ENCODE peak calls at places on chromosomes 11 and 22, in nine cellular contexts. One of them, this sample, is unnamed.

GRCh38 chr11:112122206-112122605 is 35.5 kb downstream of the SDHD start:
- DNase-seq in A673: no peak
- DNase-seq in activated T-helper 1 cell treated with Interleukin-2 at 50 U/mL for 16 hours: no peak
- DNase-seq in fibroblast of the aortic adventitia: no peak
- DNase-seq in amygdala: no peak
- DNase-seq in substantia nigra: no peak
- DNase-seq in uterus: no peak
- DNase-seq in stimulated activated CD4-positive, alpha-beta T cell treated with anti-CD3 and anti-CD28 coated beads, Interleukin-12 subunit alpha, Interleukin-12 subunit beta, amount 100 ng/mL, for 48 hours: no peak
- DNase-seq in astrocyte of the cerebellum: no peak
- DNase-seq in this sample: no peak

GRCh38 chr11:75449271-75449670 is 16.3 kb upstream of the KLHL35 start:
- DNase-seq in A673: no peak
- DNase-seq in activated T-helper 1 cell treated with Interleukin-2 at 50 U/mL for 16 hours: no peak
- DNase-seq in fibroblast of the aortic adventitia: no peak
- DNase-seq in amygdala: no peak
- DNase-seq in substantia nigra: no peak
- DNase-seq in uterus: no peak
- DNase-seq in stimulated activated CD4-positive, alpha-beta T cell treated with anti-CD3 and anti-CD28 coated beads, Interleukin-12 subunit alpha, Interleukin-12 subunit beta, amount 100 ng/mL, for 48 hours: no peak
- DNase-seq in astrocyte of the cerebellum: no peak
- DNase-seq in this sample: no peak

GRCh38 chr11:133902506-133902905 is 54.3 kb downstream of the IGSF9B start:
- DNase-seq in A673: no peak
- DNase-seq in activated T-helper 1 cell treated with Interleukin-2 at 50 U/mL for 16 hours: no peak
- DNase-seq in fibroblast of the aortic adventitia: no peak
- DNase-seq in amygdala: no peak
- DNase-seq in substantia nigra: no peak
- DNase-seq in uterus: no peak
- DNase-seq in stimulated activated CD4-positive, alpha-beta T cell treated with anti-CD3 and anti-CD28 coated beads, Interleukin-12 subunit alpha, Interleukin-12 subunit beta, amount 100 ng/mL, for 48 hours: no peak
- DNase-seq in astrocyte of the cerebellum: no peak
- DNase-seq in this sample: no peak

GRCh38 chr11:33515347-33515746 is 185.3 kb downstream of the C11orf91 start:
- DNase-seq in A673: no peak
- DNase-seq in activated T-helper 1 cell treated with Interleukin-2 at 50 U/mL for 16 hours: no peak
- DNase-seq in fibroblast of the aortic adventitia: peak
- DNase-seq in amygdala: no peak
- DNase-seq in substantia nigra: no peak
- DNase-seq in uterus: peak
- DNase-seq in stimulated activated CD4-positive, alpha-beta T cell treated with anti-CD3 and anti-CD28 coated beads, Interleukin-12 subunit alpha, Interleukin-12 subunit beta, amount 100 ng/mL, for 48 hours: no peak
- DNase-seq in astrocyte of the cerebellum: no peak
- DNase-seq in this sample: no peak

GRCh38 chr11:11588890-11589289 is 32.9 kb downstream of the GALNT18 start:
- DNase-seq in A673: no peak
- DNase-seq in activated T-helper 1 cell treated with Interleukin-2 at 50 U/mL for 16 hours: no peak
- DNase-seq in fibroblast of the aortic adventitia: peak
- DNase-seq in amygdala: no peak
- DNase-seq in substantia nigra: no peak
- DNase-seq in uterus: no peak
- DNase-seq in stimulated activated CD4-positive, alpha-beta T cell treated with anti-CD3 and anti-CD28 coated beads, Interleukin-12 subunit alpha, Interleukin-12 subunit beta, amount 100 ng/mL, for 48 hours: no peak
- DNase-seq in astrocyte of the cerebellum: no peak
- DNase-seq in this sample: no peak

GRCh38 chr22:20118572-20119020 is 1.6 kb upstream of the TRMT2A start:
- DNase-seq in A673: peak
- DNase-seq in activated T-helper 1 cell treated with Interleukin-2 at 50 U/mL for 16 hours: no peak
- DNase-seq in fibroblast of the aortic adventitia: no peak
- DNase-seq in amygdala: no peak
- DNase-seq in substantia nigra: no peak
- DNase-seq in uterus: no peak
- DNase-seq in stimulated activated CD4-positive, alpha-beta T cell treated with anti-CD3 and anti-CD28 coated beads, Interleukin-12 subunit alpha, Interleukin-12 subunit beta, amount 100 ng/mL, for 48 hours: no peak
- DNase-seq in astrocyte of the cerebellum: no peak
- DNase-seq in this sample: no peak

GRCh38 chr11:103013426-103013825 is 57.9 kb upstream of the MMP13 start:
- DNase-seq in A673: no peak
- DNase-seq in activated T-helper 1 cell treated with Interleukin-2 at 50 U/mL for 16 hours: no peak
- DNase-seq in fibroblast of the aortic adventitia: no peak
- DNase-seq in amygdala: no peak
- DNase-seq in substantia nigra: no peak
- DNase-seq in uterus: no peak
- DNase-seq in stimulated activated CD4-positive, alpha-beta T cell treated with anti-CD3 and anti-CD28 coated beads, Interleukin-12 subunit alpha, Interleukin-12 subunit beta, amount 100 ng/mL, for 48 hours: no peak
- DNase-seq in astrocyte of the cerebellum: no peak
- DNase-seq in this sample: no peak

GRCh38 chr11:112644410-112645131 is 316.6 kb upstream of the NCAM1 start:
- DNase-seq in A673: no peak
- DNase-seq in activated T-helper 1 cell treated with Interleukin-2 at 50 U/mL for 16 hours: no peak
- DNase-seq in fibroblast of the aortic adventitia: no peak
- DNase-seq in amygdala: no peak
- DNase-seq in substantia nigra: no peak
- DNase-seq in uterus: no peak
- DNase-seq in stimulated activated CD4-positive, alpha-beta T cell treated with anti-CD3 and anti-CD28 coated beads, Interleukin-12 subunit alpha, Interleukin-12 subunit beta, amount 100 ng/mL, for 48 hours: no peak
- DNase-seq in astrocyte of the cerebellum: no peak
- DNase-seq in this sample: no peak

GRCh38 chr11:93838967-93839366 is 11.5 kb downstream of the VSTM5 start:
- DNase-seq in A673: no peak
- DNase-seq in activated T-helper 1 cell treated with Interleukin-2 at 50 U/mL for 16 hours: no peak
- DNase-seq in fibroblast of the aortic adventitia: no peak
- DNase-seq in amygdala: no peak
- DNase-seq in substantia nigra: no peak
- DNase-seq in uterus: no peak
- DNase-seq in stimulated activated CD4-positive, alpha-beta T cell treated with anti-CD3 and anti-CD28 coated beads, Interleukin-12 subunit alpha, Interleukin-12 subunit beta, amount 100 ng/mL, for 48 hours: no peak
- DNase-seq in astrocyte of the cerebellum: no peak
- DNase-seq in this sample: no peak

GRCh38 chr11:65355013-65355775 is 643 bp downstream of the TIGD3 start:
- DNase-seq in A673: no peak
- DNase-seq in activated T-helper 1 cell treated with Interleukin-2 at 50 U/mL for 16 hours: peak
- DNase-seq in fibroblast of the aortic adventitia: no peak
- DNase-seq in amygdala: no peak
- DNase-seq in substantia nigra: no peak
- DNase-seq in uterus: peak
- DNase-seq in stimulated activated CD4-positive, alpha-beta T cell treated with anti-CD3 and anti-CD28 coated beads, Interleukin-12 subunit alpha, Interleukin-12 subunit beta, amount 100 ng/mL, for 48 hours: peak
- DNase-seq in astrocyte of the cerebellum: no peak
- DNase-seq in this sample: peak

GRCh38 chr11:114034956-114035355 is 24.6 kb upstream of the ZBTB16 start:
- DNase-seq in A673: no peak
- DNase-seq in activated T-helper 1 cell treated with Interleukin-2 at 50 U/mL for 16 hours: no peak
- DNase-seq in fibroblast of the aortic adventitia: no peak
- DNase-seq in amygdala: no peak
- DNase-seq in substantia nigra: no peak
- DNase-seq in uterus: no peak
- DNase-seq in stimulated activated CD4-positive, alpha-beta T cell treated with anti-CD3 and anti-CD28 coated beads, Interleukin-12 subunit alpha, Interleukin-12 subunit beta, amount 100 ng/mL, for 48 hours: no peak
- DNase-seq in astrocyte of the cerebellum: no peak
- DNase-seq in this sample: no peak

GRCh38 chr22:42437488-42438292 is 5.5 kb upstream of the NFAM1 start:
- DNase-seq in A673: peak
- DNase-seq in activated T-helper 1 cell treated with Interleukin-2 at 50 U/mL for 16 hours: peak
- DNase-seq in fibroblast of the aortic adventitia: peak
- DNase-seq in amygdala: peak
- DNase-seq in substantia nigra: peak
- DNase-seq in uterus: peak
- DNase-seq in stimulated activated CD4-positive, alpha-beta T cell treated with anti-CD3 and anti-CD28 coated beads, Interleukin-12 subunit alpha, Interleukin-12 subunit beta, amount 100 ng/mL, for 48 hours: peak
- DNase-seq in astrocyte of the cerebellum: no peak
- DNase-seq in this sample: peak

GRCh38 chr11:36309779-36310178 is 13.7 kb downstream of the PRR5L start:
- DNase-seq in A673: no peak
- DNase-seq in activated T-helper 1 cell treated with Interleukin-2 at 50 U/mL for 16 hours: no peak
- DNase-seq in fibroblast of the aortic adventitia: no peak
- DNase-seq in amygdala: no peak
- DNase-seq in substantia nigra: no peak
- DNase-seq in uterus: no peak
- DNase-seq in stimulated activated CD4-positive, alpha-beta T cell treated with anti-CD3 and anti-CD28 coated beads, Interleukin-12 subunit alpha, Interleukin-12 subunit beta, amount 100 ng/mL, for 48 hours: no peak
- DNase-seq in astrocyte of the cerebellum: no peak
- DNase-seq in this sample: no peak

GRCh38 chr11:64028398-64029115 is 7.2 kb upstream of the FLRT1 start:
- DNase-seq in A673: peak
- DNase-seq in activated T-helper 1 cell treated with Interleukin-2 at 50 U/mL for 16 hours: no peak
- DNase-seq in fibroblast of the aortic adventitia: no peak
- DNase-seq in amygdala: no peak
- DNase-seq in substantia nigra: no peak
- DNase-seq in uterus: no peak
- DNase-seq in stimulated activated CD4-positive, alpha-beta T cell treated with anti-CD3 and anti-CD28 coated beads, Interleukin-12 subunit alpha, Interleukin-12 subunit beta, amount 100 ng/mL, for 48 hours: no peak
- DNase-seq in astrocyte of the cerebellum: no peak
- DNase-seq in this sample: no peak

GRCh38 chr22:47586038-47586437 is 823.6 kb downstream of the TBC1D22A start:
- DNase-seq in A673: no peak
- DNase-seq in activated T-helper 1 cell treated with Interleukin-2 at 50 U/mL for 16 hours: no peak
- DNase-seq in fibroblast of the aortic adventitia: no peak
- DNase-seq in amygdala: no peak
- DNase-seq in substantia nigra: no peak
- DNase-seq in uterus: no peak
- DNase-seq in stimulated activated CD4-positive, alpha-beta T cell treated with anti-CD3 and anti-CD28 coated beads, Interleukin-12 subunit alpha, Interleukin-12 subunit beta, amount 100 ng/mL, for 48 hours: no peak
- DNase-seq in astrocyte of the cerebellum: no peak
- DNase-seq in this sample: no peak

GRCh38 chr22:44535362-44536095 is 37.5 kb upstream of the RTL6 start:
- DNase-seq in A673: no peak
- DNase-seq in activated T-helper 1 cell treated with Interleukin-2 at 50 U/mL for 16 hours: no peak
- DNase-seq in fibroblast of the aortic adventitia: no peak
- DNase-seq in amygdala: no peak
- DNase-seq in substantia nigra: no peak
- DNase-seq in uterus: no peak
- DNase-seq in stimulated activated CD4-positive, alpha-beta T cell treated with anti-CD3 and anti-CD28 coated beads, Interleukin-12 subunit alpha, Interleukin-12 subunit beta, amount 100 ng/mL, for 48 hours: no peak
- DNase-seq in astrocyte of the cerebellum: no peak
- DNase-seq in this sample: no peak

GRCh38 chr11:62353841-62354240 is 16.6 kb downstream of the ASRGL1 start:
- DNase-seq in A673: no peak
- DNase-seq in activated T-helper 1 cell treated with Interleukin-2 at 50 U/mL for 16 hours: no peak
- DNase-seq in fibroblast of the aortic adventitia: no peak
- DNase-seq in amygdala: no peak
- DNase-seq in substantia nigra: no peak
- DNase-seq in uterus: no peak
- DNase-seq in stimulated activated CD4-positive, alpha-beta T cell treated with anti-CD3 and anti-CD28 coated beads, Interleukin-12 subunit alpha, Interleukin-12 subunit beta, amount 100 ng/mL, for 48 hours: no peak
- DNase-seq in astrocyte of the cerebellum: no peak
- DNase-seq in this sample: no peak

GRCh38 chr11:129102225-129102624 is 89.9 kb downstream of the ARHGAP32 start:
- DNase-seq in A673: no peak
- DNase-seq in activated T-helper 1 cell treated with Interleukin-2 at 50 U/mL for 16 hours: no peak
- DNase-seq in fibroblast of the aortic adventitia: no peak
- DNase-seq in amygdala: no peak
- DNase-seq in substantia nigra: no peak
- DNase-seq in uterus: no peak
- DNase-seq in stimulated activated CD4-positive, alpha-beta T cell treated with anti-CD3 and anti-CD28 coated beads, Interleukin-12 subunit alpha, Interleukin-12 subunit beta, amount 100 ng/mL, for 48 hours: no peak
- DNase-seq in astrocyte of the cerebellum: no peak
- DNase-seq in this sample: no peak

GRCh38 chr11:87628161-87628560 is 547.1 kb downstream of the RAB38 start:
- DNase-seq in A673: peak
- DNase-seq in activated T-helper 1 cell treated with Interleukin-2 at 50 U/mL for 16 hours: no peak
- DNase-seq in fibroblast of the aortic adventitia: no peak
- DNase-seq in amygdala: no peak
- DNase-seq in substantia nigra: no peak
- DNase-seq in uterus: no peak
- DNase-seq in stimulated activated CD4-positive, alpha-beta T cell treated with anti-CD3 and anti-CD28 coated beads, Interleukin-12 subunit alpha, Interleukin-12 subunit beta, amount 100 ng/mL, for 48 hours: no peak
- DNase-seq in astrocyte of the cerebellum: no peak
- DNase-seq in this sample: no peak

GRCh38 chr22:24427500-24428164 is at the start of gene ADORA2A:
- DNase-seq in A673: no peak
- DNase-seq in activated T-helper 1 cell treated with Interleukin-2 at 50 U/mL for 16 hours: peak
- DNase-seq in fibroblast of the aortic adventitia: no peak
- DNase-seq in amygdala: no peak
- DNase-seq in substantia nigra: no peak
- DNase-seq in uterus: no peak
- DNase-seq in stimulated activated CD4-positive, alpha-beta T cell treated with anti-CD3 and anti-CD28 coated beads, Interleukin-12 subunit alpha, Interleukin-12 subunit beta, amount 100 ng/mL, for 48 hours: peak
- DNase-seq in astrocyte of the cerebellum: no peak
- DNase-seq in this sample: peak

GRCh38 chr11:95101935-95102334 is 12.3 kb downstream of the ENDOD1 start:
- DNase-seq in A673: no peak
- DNase-seq in activated T-helper 1 cell treated with Interleukin-2 at 50 U/mL for 16 hours: no peak
- DNase-seq in fibroblast of the aortic adventitia: no peak
- DNase-seq in amygdala: no peak
- DNase-seq in substantia nigra: no peak
- DNase-seq in uterus: no peak
- DNase-seq in stimulated activated CD4-positive, alpha-beta T cell treated with anti-CD3 and anti-CD28 coated beads, Interleukin-12 subunit alpha, Interleukin-12 subunit beta, amount 100 ng/mL, for 48 hours: no peak
- DNase-seq in astrocyte of the cerebellum: no peak
- DNase-seq in this sample: no peak

GRCh38 chr22:40665312-40665711 is 14.0 kb upstream of the MCHR1 start:
- DNase-seq in A673: no peak
- DNase-seq in activated T-helper 1 cell treated with Interleukin-2 at 50 U/mL for 16 hours: no peak
- DNase-seq in fibroblast of the aortic adventitia: peak
- DNase-seq in amygdala: peak
- DNase-seq in substantia nigra: no peak
- DNase-seq in uterus: peak
- DNase-seq in stimulated activated CD4-positive, alpha-beta T cell treated with anti-CD3 and anti-CD28 coated beads, Interleukin-12 subunit alpha, Interleukin-12 subunit beta, amount 100 ng/mL, for 48 hours: no peak
- DNase-seq in astrocyte of the cerebellum: no peak
- DNase-seq in this sample: no peak

GRCh38 chr11:86818466-86819282 is 18.3 kb downstream of the PRSS23 start:
- DNase-seq in A673: peak
- DNase-seq in activated T-helper 1 cell treated with Interleukin-2 at 50 U/mL for 16 hours: no peak
- DNase-seq in fibroblast of the aortic adventitia: peak
- DNase-seq in amygdala: no peak
- DNase-seq in substantia nigra: no peak
- DNase-seq in uterus: no peak
- DNase-seq in stimulated activated CD4-positive, alpha-beta T cell treated with anti-CD3 and anti-CD28 coated beads, Interleukin-12 subunit alpha, Interleukin-12 subunit beta, amount 100 ng/mL, for 48 hours: no peak
- DNase-seq in astrocyte of the cerebellum: peak
- DNase-seq in this sample: peak

GRCh38 chr22:31290494-31291402 is 1.5 kb downstream of the PIK3IP1 start:
- DNase-seq in A673: peak
- DNase-seq in activated T-helper 1 cell treated with Interleukin-2 at 50 U/mL for 16 hours: peak
- DNase-seq in fibroblast of the aortic adventitia: peak
- DNase-seq in amygdala: peak
- DNase-seq in substantia nigra: peak
- DNase-seq in uterus: peak
- DNase-seq in stimulated activated CD4-positive, alpha-beta T cell treated with anti-CD3 and anti-CD28 coated beads, Interleukin-12 subunit alpha, Interleukin-12 subunit beta, amount 100 ng/mL, for 48 hours: peak
- DNase-seq in astrocyte of the cerebellum: peak
- DNase-seq in this sample: peak

GRCh38 chr22:40499187-40499753 is 128.9 kb downstream of the SGSM3 start:
- DNase-seq in A673: peak
- DNase-seq in activated T-helper 1 cell treated with Interleukin-2 at 50 U/mL for 16 hours: no peak
- DNase-seq in fibroblast of the aortic adventitia: peak
- DNase-seq in amygdala: no peak
- DNase-seq in substantia nigra: no peak
- DNase-seq in uterus: peak
- DNase-seq in stimulated activated CD4-positive, alpha-beta T cell treated with anti-CD3 and anti-CD28 coated beads, Interleukin-12 subunit alpha, Interleukin-12 subunit beta, amount 100 ng/mL, for 48 hours: no peak
- DNase-seq in astrocyte of the cerebellum: peak
- DNase-seq in this sample: no peak

GRCh38 chr22:28316014-28316413 is 363.6 kb downstream of the TTC28 start:
- DNase-seq in A673: no peak
- DNase-seq in activated T-helper 1 cell treated with Interleukin-2 at 50 U/mL for 16 hours: no peak
- DNase-seq in fibroblast of the aortic adventitia: no peak
- DNase-seq in amygdala: no peak
- DNase-seq in substantia nigra: no peak
- DNase-seq in uterus: no peak
- DNase-seq in stimulated activated CD4-positive, alpha-beta T cell treated with anti-CD3 and anti-CD28 coated beads, Interleukin-12 subunit alpha, Interleukin-12 subunit beta, amount 100 ng/mL, for 48 hours: no peak
- DNase-seq in astrocyte of the cerebellum: no peak
- DNase-seq in this sample: no peak

GRCh38 chr11:62923634-62924411 is 2.7 kb upstream of the CHRM1 start:
- DNase-seq in A673: peak
- DNase-seq in activated T-helper 1 cell treated with Interleukin-2 at 50 U/mL for 16 hours: no peak
- DNase-seq in fibroblast of the aortic adventitia: no peak
- DNase-seq in amygdala: no peak
- DNase-seq in substantia nigra: no peak
- DNase-seq in uterus: no peak
- DNase-seq in stimulated activated CD4-positive, alpha-beta T cell treated with anti-CD3 and anti-CD28 coated beads, Interleukin-12 subunit alpha, Interleukin-12 subunit beta, amount 100 ng/mL, for 48 hours: no peak
- DNase-seq in astrocyte of the cerebellum: no peak
- DNase-seq in this sample: no peak

GRCh38 chr11:58965246-58965985 is 26.1 kb downstream of the GLYATL1 start:
- DNase-seq in A673: no peak
- DNase-seq in activated T-helper 1 cell treated with Interleukin-2 at 50 U/mL for 16 hours: no peak
- DNase-seq in fibroblast of the aortic adventitia: peak
- DNase-seq in amygdala: no peak
- DNase-seq in substantia nigra: no peak
- DNase-seq in uterus: no peak
- DNase-seq in stimulated activated CD4-positive, alpha-beta T cell treated with anti-CD3 and anti-CD28 coated beads, Interleukin-12 subunit alpha, Interleukin-12 subunit beta, amount 100 ng/mL, for 48 hours: no peak
- DNase-seq in astrocyte of the cerebellum: no peak
- DNase-seq in this sample: no peak

GRCh38 chr11:17389205-17389956 is 922 bp upstream of the KCNJ11 start:
- DNase-seq in A673: peak
- DNase-seq in activated T-helper 1 cell treated with Interleukin-2 at 50 U/mL for 16 hours: peak
- DNase-seq in fibroblast of the aortic adventitia: no peak
- DNase-seq in amygdala: peak
- DNase-seq in substantia nigra: no peak
- DNase-seq in uterus: peak
- DNase-seq in stimulated activated CD4-positive, alpha-beta T cell treated with anti-CD3 and anti-CD28 coated beads, Interleukin-12 subunit alpha, Interleukin-12 subunit beta, amount 100 ng/mL, for 48 hours: peak
- DNase-seq in astrocyte of the cerebellum: no peak
- DNase-seq in this sample: peak

GRCh38 chr22:46697811-46698515 is 40.1 kb downstream of the CERK start:
- DNase-seq in A673: no peak
- DNase-seq in activated T-helper 1 cell treated with Interleukin-2 at 50 U/mL for 16 hours: no peak
- DNase-seq in fibroblast of the aortic adventitia: no peak
- DNase-seq in amygdala: no peak
- DNase-seq in substantia nigra: no peak
- DNase-seq in uterus: no peak
- DNase-seq in stimulated activated CD4-positive, alpha-beta T cell treated with anti-CD3 and anti-CD28 coated beads, Interleukin-12 subunit alpha, Interleukin-12 subunit beta, amount 100 ng/mL, for 48 hours: no peak
- DNase-seq in astrocyte of the cerebellum: no peak
- DNase-seq in this sample: no peak

This sample was measured in germinal center.